ENCODE peak calls at places on chromosomes 16 and 17, in eight cellular contexts. One of them, this sample, is unnamed.

GRCh38 chr16:81429045-81429521 is 15.5 kb upstream of the CMIP start:
- DNase-seq in A673: peak
- DNase-seq in ovary: no peak
- DNase-seq in activated B cell treated with CpG ODN at 0.5 μM for 24 hours: no peak
- DNase-seq in activated CD8-positive, alpha-beta T cell treated with anti-CD3 and anti-CD28 coated beads for 36 hours: peak
- DNase-seq in psoas muscle: no peak
- DNase-seq in AG10803: peak
- DNase-seq in CD8-positive, alpha-beta T cell: no peak
- DNase-seq in this sample: no peak

GRCh38 chr17:65287040-65287439 is 149.9 kb downstream of the RGS9 start:
- DNase-seq in activated B cell treated with CpG ODN at 0.5 μM for 24 hours: no peak
- DNase-seq in ovary: no peak
- DNase-seq in activated CD8-positive, alpha-beta T cell treated with anti-CD3 and anti-CD28 coated beads for 36 hours: no peak
- DNase-seq in CD8-positive, alpha-beta T cell: no peak
- DNase-seq in A673: no peak
- DNase-seq in AG10803: peak
- DNase-seq in psoas muscle: no peak
- DNase-seq in this sample: no peak

GRCh38 chr17:58666858-58667267 is 25.0 kb downstream of the TEX14 start:
- DNase-seq in AG10803: peak
- DNase-seq in activated CD8-positive, alpha-beta T cell treated with anti-CD3 and anti-CD28 coated beads for 36 hours: peak
- DNase-seq in ovary: peak
- DNase-seq in activated B cell treated with CpG ODN at 0.5 μM for 24 hours: peak
- DNase-seq in psoas muscle: peak
- DNase-seq in A673: peak
- DNase-seq in CD8-positive, alpha-beta T cell: no peak
- DNase-seq in this sample: no peak

GRCh38 chr17:38511126-38512108 is 83.2 kb downstream of the ARHGAP23 start:
- DNase-seq in activated B cell treated with CpG ODN at 0.5 μM for 24 hours: no peak
- DNase-seq in psoas muscle: peak
- DNase-seq in AG10803: peak
- DNase-seq in activated CD8-positive, alpha-beta T cell treated with anti-CD3 and anti-CD28 coated beads for 36 hours: no peak
- DNase-seq in ovary: peak
- DNase-seq in CD8-positive, alpha-beta T cell: no peak
- DNase-seq in A673: no peak
- DNase-seq in this sample: no peak

GRCh38 chr17:44115585-44116415 is 7.6 kb downstream of the HDAC5 start:
- DNase-seq in activated B cell treated with CpG ODN at 0.5 μM for 24 hours: no peak
- DNase-seq in psoas muscle: peak
- DNase-seq in A673: peak
- DNase-seq in CD8-positive, alpha-beta T cell: no peak
- DNase-seq in activated CD8-positive, alpha-beta T cell treated with anti-CD3 and anti-CD28 coated beads for 36 hours: peak
- DNase-seq in AG10803: peak
- DNase-seq in ovary: peak
- DNase-seq in this sample: no peak

GRCh38 chr17:8056232-8056975 is 17.5 kb downstream of the ALOX15B start:
- DNase-seq in activated CD8-positive, alpha-beta T cell treated with anti-CD3 and anti-CD28 coated beads for 36 hours: peak
- DNase-seq in AG10803: peak
- DNase-seq in psoas muscle: no peak
- DNase-seq in CD8-positive, alpha-beta T cell: peak
- DNase-seq in activated B cell treated with CpG ODN at 0.5 μM for 24 hours: peak
- DNase-seq in ovary: no peak
- DNase-seq in A673: no peak
- DNase-seq in this sample: peak

GRCh38 chr16:81265658-81266451 is 27.4 kb downstream of the BCO1 start:
- DNase-seq in A673: no peak
- DNase-seq in psoas muscle: peak
- DNase-seq in AG10803: peak
- DNase-seq in activated B cell treated with CpG ODN at 0.5 μM for 24 hours: no peak
- DNase-seq in CD8-positive, alpha-beta T cell: no peak
- DNase-seq in ovary: peak
- DNase-seq in activated CD8-positive, alpha-beta T cell treated with anti-CD3 and anti-CD28 coated beads for 36 hours: no peak
- DNase-seq in this sample: no peak

GRCh38 chr16:2226245-2226793 is 2.9 kb downstream of the E4F1 start:
- DNase-seq in ovary: no peak
- DNase-seq in CD8-positive, alpha-beta T cell: no peak
- DNase-seq in A673: no peak
- DNase-seq in psoas muscle: no peak
- DNase-seq in AG10803: no peak
- DNase-seq in activated B cell treated with CpG ODN at 0.5 μM for 24 hours: no peak
- DNase-seq in activated CD8-positive, alpha-beta T cell treated with anti-CD3 and anti-CD28 coated beads for 36 hours: no peak
- DNase-seq in this sample: no peak

GRCh38 chr17:38761612-38762011 is 9.1 kb downstream of the PSMB3 start:
- DNase-seq in ovary: no peak
- DNase-seq in psoas muscle: no peak
- DNase-seq in A673: no peak
- DNase-seq in CD8-positive, alpha-beta T cell: no peak
- DNase-seq in activated B cell treated with CpG ODN at 0.5 μM for 24 hours: no peak
- DNase-seq in AG10803: peak
- DNase-seq in activated CD8-positive, alpha-beta T cell treated with anti-CD3 and anti-CD28 coated beads for 36 hours: peak
- DNase-seq in this sample: no peak

GRCh38 chr17:28895794-28896447 is 1.6 kb downstream of the FLOT2 start:
- DNase-seq in ovary: no peak
- DNase-seq in A673: no peak
- DNase-seq in psoas muscle: no peak
- DNase-seq in CD8-positive, alpha-beta T cell: no peak
- DNase-seq in AG10803: no peak
- DNase-seq in activated CD8-positive, alpha-beta T cell treated with anti-CD3 and anti-CD28 coated beads for 36 hours: no peak
- DNase-seq in activated B cell treated with CpG ODN at 0.5 μM for 24 hours: no peak
- DNase-seq in this sample: no peak

GRCh38 chr17:28898261-28898955 is 875 bp upstream of the FLOT2 start:
- DNase-seq in activated CD8-positive, alpha-beta T cell treated with anti-CD3 and anti-CD28 coated beads for 36 hours: no peak
- DNase-seq in activated B cell treated with CpG ODN at 0.5 μM for 24 hours: no peak
- DNase-seq in ovary: no peak
- DNase-seq in AG10803: no peak
- DNase-seq in A673: no peak
- DNase-seq in CD8-positive, alpha-beta T cell: no peak
- DNase-seq in psoas muscle: no peak
- DNase-seq in this sample: no peak

GRCh38 chr17:28896491-28896883 is 1.0 kb downstream of the FLOT2 start:
- DNase-seq in psoas muscle: no peak
- DNase-seq in A673: peak
- DNase-seq in AG10803: no peak
- DNase-seq in activated CD8-positive, alpha-beta T cell treated with anti-CD3 and anti-CD28 coated beads for 36 hours: no peak
- DNase-seq in ovary: no peak
- DNase-seq in CD8-positive, alpha-beta T cell: no peak
- DNase-seq in activated B cell treated with CpG ODN at 0.5 μM for 24 hours: no peak
- DNase-seq in this sample: no peak

GRCh38 chr17:28897769-28898259 is 281 bp upstream of the FLOT2 start:
- DNase-seq in AG10803: no peak
- DNase-seq in ovary: no peak
- DNase-seq in CD8-positive, alpha-beta T cell: peak
- DNase-seq in activated B cell treated with CpG ODN at 0.5 μM for 24 hours: no peak
- DNase-seq in A673: peak
- DNase-seq in activated CD8-positive, alpha-beta T cell treated with anti-CD3 and anti-CD28 coated beads for 36 hours: peak
- DNase-seq in psoas muscle: no peak
- DNase-seq in this sample: no peak

GRCh38 chr17:28896884-28897768 is at the start of gene FLOT2:
- DNase-seq in ovary: peak
- DNase-seq in AG10803: peak
- DNase-seq in A673: peak
- DNase-seq in CD8-positive, alpha-beta T cell: peak
- DNase-seq in activated B cell treated with CpG ODN at 0.5 μM for 24 hours: peak
- DNase-seq in psoas muscle: peak
- DNase-seq in activated CD8-positive, alpha-beta T cell treated with anti-CD3 and anti-CD28 coated beads for 36 hours: peak
- DNase-seq in this sample: peak
- TF ChIP-seq CTCF in ovary: peak
- TF ChIP-seq CTCF in AG10803: peak
- TF ChIP-seq CTCF in A673: peak
- TF ChIP-seq CTCF in CD8-positive, alpha-beta T cell: peak
- TF ChIP-seq CTCF in activated B cell treated with CpG ODN at 0.5 μM for 24 hours: no peak
- TF ChIP-seq CTCF in psoas muscle: peak
- TF ChIP-seq CTCF in activated CD8-positive, alpha-beta T cell treated with anti-CD3 and anti-CD28 coated beads for 36 hours: peak
- TF ChIP-seq CTCF in this sample: peak

GRCh38 chr17:652310-652709 is 62.3 kb downstream of the VPS53 start:
- DNase-seq in CD8-positive, alpha-beta T cell: no peak
- DNase-seq in ovary: no peak
- DNase-seq in psoas muscle: peak
- DNase-seq in activated B cell treated with CpG ODN at 0.5 μM for 24 hours: no peak
- DNase-seq in AG10803: peak
- DNase-seq in A673: no peak
- DNase-seq in activated CD8-positive, alpha-beta T cell treated with anti-CD3 and anti-CD28 coated beads for 36 hours: no peak
- DNase-seq in this sample: no peak

GRCh38 chr17:651596-651995 is 63.0 kb downstream of the VPS53 start:
- DNase-seq in ovary: no peak
- DNase-seq in psoas muscle: no peak
- DNase-seq in activated B cell treated with CpG ODN at 0.5 μM for 24 hours: no peak
- DNase-seq in activated CD8-positive, alpha-beta T cell treated with anti-CD3 and anti-CD28 coated beads for 36 hours: no peak
- DNase-seq in AG10803: no peak
- DNase-seq in A673: no peak
- DNase-seq in CD8-positive, alpha-beta T cell: no peak
- DNase-seq in this sample: no peak

GRCh38 chr17:660453-660852 is 54.2 kb downstream of the VPS53 start:
- DNase-seq in AG10803: no peak
- DNase-seq in CD8-positive, alpha-beta T cell: no peak
- DNase-seq in activated CD8-positive, alpha-beta T cell treated with anti-CD3 and anti-CD28 coated beads for 36 hours: no peak
- DNase-seq in activated B cell treated with CpG ODN at 0.5 μM for 24 hours: no peak
- DNase-seq in A673: no peak
- DNase-seq in psoas muscle: no peak
- DNase-seq in ovary: no peak
- DNase-seq in this sample: no peak

GRCh38 chr17:653724-654123 is 60.9 kb downstream of the VPS53 start:
- DNase-seq in activated B cell treated with CpG ODN at 0.5 μM for 24 hours: no peak
- DNase-seq in psoas muscle: no peak
- DNase-seq in AG10803: no peak
- DNase-seq in ovary: no peak
- DNase-seq in CD8-positive, alpha-beta T cell: no peak
- DNase-seq in A673: no peak
- DNase-seq in activated CD8-positive, alpha-beta T cell treated with anti-CD3 and anti-CD28 coated beads for 36 hours: no peak
- DNase-seq in this sample: no peak

DNA sequence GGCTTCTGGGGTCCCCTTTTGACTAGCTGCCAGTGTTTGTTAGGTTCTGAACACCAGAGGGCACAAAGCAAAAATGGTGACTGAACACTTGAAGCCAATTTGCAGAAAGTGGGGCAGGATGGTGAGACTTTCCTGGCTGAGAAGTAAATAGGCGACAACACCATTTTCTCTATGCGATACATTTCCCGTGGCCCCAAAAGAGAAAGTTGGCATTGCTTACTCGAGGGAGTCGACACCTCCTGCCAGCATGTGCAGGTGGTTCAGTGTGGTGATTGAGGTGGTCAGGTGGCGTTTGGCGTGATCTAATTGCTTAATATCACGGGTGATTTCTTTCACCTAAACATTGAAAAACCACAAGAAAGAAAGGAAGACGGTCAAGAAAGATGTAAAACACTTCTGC is 59.0 kb downstream of the VPS53 start:
- DNase-seq in activated B cell treated with CpG ODN at 0.5 μM for 24 hours: no peak
- DNase-seq in AG10803: no peak
- DNase-seq in psoas muscle: no peak
- DNase-seq in ovary: no peak
- DNase-seq in A673: no peak
- DNase-seq in CD8-positive, alpha-beta T cell: no peak
- DNase-seq in activated CD8-positive, alpha-beta T cell treated with anti-CD3 and anti-CD28 coated beads for 36 hours: no peak
- DNase-seq in this sample: no peak
- TF ChIP-seq CTCF in activated B cell treated with CpG ODN at 0.5 μM for 24 hours: no peak
- TF ChIP-seq CTCF in AG10803: no peak
- TF ChIP-seq CTCF in psoas muscle: no peak
- TF ChIP-seq CTCF in ovary: no peak
- TF ChIP-seq CTCF in A673: no peak
- TF ChIP-seq CTCF in CD8-positive, alpha-beta T cell: no peak
- TF ChIP-seq CTCF in activated CD8-positive, alpha-beta T cell treated with anti-CD3 and anti-CD28 coated beads for 36 hours: no peak
- TF ChIP-seq CTCF in this sample: no peak

GRCh38 chr17:36014946-36015345 is 2.8 kb downstream of the CCL23 start:
- DNase-seq in activated B cell treated with CpG ODN at 0.5 μM for 24 hours: no peak
- DNase-seq in psoas muscle: no peak
- DNase-seq in A673: no peak
- DNase-seq in activated CD8-positive, alpha-beta T cell treated with anti-CD3 and anti-CD28 coated beads for 36 hours: no peak
- DNase-seq in ovary: no peak
- DNase-seq in AG10803: no peak
- DNase-seq in CD8-positive, alpha-beta T cell: no peak
- DNase-seq in this sample: no peak

GRCh38 chr17:36004604-36005003 is 3.3 kb upstream of the CCL15 start:
- DNase-seq in ovary: no peak
- DNase-seq in AG10803: no peak
- DNase-seq in CD8-positive, alpha-beta T cell: no peak
- DNase-seq in activated B cell treated with CpG ODN at 0.5 μM for 24 hours: no peak
- DNase-seq in A673: no peak
- DNase-seq in activated CD8-positive, alpha-beta T cell treated with anti-CD3 and anti-CD28 coated beads for 36 hours: no peak
- DNase-seq in psoas muscle: no peak
- DNase-seq in this sample: no peak

GRCh38 chr17:36008998-36009665 is 7.8 kb upstream of the CCL15 start:
- DNase-seq in A673: peak
- DNase-seq in activated CD8-positive, alpha-beta T cell treated with anti-CD3 and anti-CD28 coated beads for 36 hours: peak
- DNase-seq in AG10803: no peak
- DNase-seq in ovary: no peak
- DNase-seq in psoas muscle: no peak
- DNase-seq in CD8-positive, alpha-beta T cell: no peak
- DNase-seq in activated B cell treated with CpG ODN at 0.5 μM for 24 hours: no peak
- DNase-seq in this sample: no peak
- TF ChIP-seq CTCF in A673: peak
- TF ChIP-seq CTCF in activated CD8-positive, alpha-beta T cell treated with anti-CD3 and anti-CD28 coated beads for 36 hours: peak
- TF ChIP-seq CTCF in AG10803: peak
- TF ChIP-seq CTCF in ovary: no peak
- TF ChIP-seq CTCF in psoas muscle: peak
- TF ChIP-seq CTCF in CD8-positive, alpha-beta T cell: no peak
- TF ChIP-seq CTCF in activated B cell treated with CpG ODN at 0.5 μM for 24 hours: no peak
- TF ChIP-seq CTCF in this sample: no peak

DNA sequence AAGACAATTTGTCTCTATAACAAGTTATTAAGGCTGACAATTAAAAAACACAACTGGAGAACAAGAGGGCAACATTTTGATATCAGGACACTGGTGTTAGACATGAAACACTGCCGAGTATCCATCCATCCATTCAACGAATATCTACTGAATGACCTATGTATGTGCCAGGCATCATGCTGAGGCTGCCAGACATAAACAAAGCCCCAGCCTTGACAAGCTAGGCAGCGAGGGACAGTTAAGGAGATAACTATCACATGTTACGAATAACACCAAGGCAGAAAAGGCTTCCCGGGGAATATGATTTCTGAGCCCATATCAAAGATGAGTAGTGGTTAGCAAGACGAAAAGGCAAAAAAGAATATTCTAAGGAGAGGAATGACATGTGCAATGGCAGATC is 12.1 kb downstream of the HEATR6 start:
- DNase-seq in psoas muscle: no peak
- DNase-seq in A673: no peak
- DNase-seq in AG10803: no peak
- DNase-seq in activated B cell treated with CpG ODN at 0.5 μM for 24 hours: no peak
- DNase-seq in ovary: no peak
- DNase-seq in CD8-positive, alpha-beta T cell: no peak
- DNase-seq in activated CD8-positive, alpha-beta T cell treated with anti-CD3 and anti-CD28 coated beads for 36 hours: no peak
- DNase-seq in this sample: no peak
- TF ChIP-seq CTCF in psoas muscle: no peak
- TF ChIP-seq CTCF in A673: no peak
- TF ChIP-seq CTCF in AG10803: no peak
- TF ChIP-seq CTCF in activated B cell treated with CpG ODN at 0.5 μM for 24 hours: no peak
- TF ChIP-seq CTCF in ovary: no peak
- TF ChIP-seq CTCF in CD8-positive, alpha-beta T cell: no peak
- TF ChIP-seq CTCF in activated CD8-positive, alpha-beta T cell treated with anti-CD3 and anti-CD28 coated beads for 36 hours: no peak
- TF ChIP-seq CTCF in this sample: no peak